ENCODE peak calls at places on chromosome 4, in seven cellular contexts. S is stomach, A is A549, Z is suprapubic skin, K is tibial nerve, L is ovary, H is transverse colon. W is an unnamed sample.

GRCh38 chr4:101020956-101021355 is 326.4 kb downstream of the PPP3CA start:
- DNase-seq in H (no peak), Z (no peak), S (no peak), K (no peak), L (no peak), A (peak; percentile 27), W (no peak)

GRCh38 chr4:117085185-117085701 is at the start of gene TRAM1L1:
- DNase-seq in A (peak; percentile 61), L (peak; percentile 37), K (no peak), S (peak; percentile 64), H (peak; percentile 40), Z (peak; percentile 78), W (peak; percentile 89)

GRCh38 chr4:158993895-158994294 is 109.0 kb upstream of the RAPGEF2 start:
- DNase-seq in A (no peak), L (no peak), K (no peak), Z (no peak), S (no peak), H (no peak), W (no peak)

GRCh38 chr4:173669460-173670179 is 139.6 kb upstream of the HAND2 start:
- DNase-seq in K (no peak), A (no peak), S (no peak), H (no peak), Z (no peak), L (no peak), W (no peak)

GRCh38 chr4:20265726-20266125 is 14.0 kb downstream of the SLIT2 start:
- DNase-seq in K (no peak), L (no peak), H (no peak), A (no peak), S (no peak), Z (no peak), W (no peak)

GRCh38 chr4:139641218-139641617 is 24.4 kb upstream of the MGST2 start:
- DNase-seq in Z (no peak), L (no peak), K (no peak), H (no peak), S (no peak), A (peak; percentile 83), W (no peak)

GRCh38 chr4:170729897-170730296 is 640.1 kb upstream of the AADAT start:
- DNase-seq in L (no peak), K (no peak), H (no peak), Z (no peak), A (no peak), S (no peak), W (no peak)

GRCh38 chr4:124415206-124415605 is 297.3 kb downstream of the ANKRD50 start:
- DNase-seq in H (no peak), A (no peak), S (no peak), Z (no peak), L (no peak), K (no peak), W (no peak)

GRCh38 chr4:101972791-101973190 is 182.3 kb downstream of the BANK1 start:
- DNase-seq in H (no peak), A (no peak), L (no peak), K (no peak), S (no peak), Z (no peak), W (no peak)

GRCh38 chr4:38381788-38382187 is 282.2 kb upstream of the KLF3 start:
- DNase-seq in L (peak; percentile 58), Z (no peak), A (no peak), H (no peak), K (no peak), S (no peak), W (no peak)

GRCh38 chr4:9765091-9765490 is 16.3 kb upstream of the DRD5 start:
- DNase-seq in Z (no peak), H (peak; percentile 44), S (peak; percentile 39), L (no peak), A (peak; percentile 6), K (no peak), W (peak; percentile 28)

GRCh38 chr4:11615601-11616000 is 186.9 kb upstream of the HS3ST1 start:
- DNase-seq in H (no peak), A (no peak), K (no peak), Z (no peak), S (no peak), L (no peak), W (no peak)

GRCh38 chr4:82814034-82814433 is 15.4 kb upstream of the SCD5 start:
- DNase-seq in K (no peak), A (no peak), S (no peak), L (no peak), H (no peak), Z (no peak), W (no peak)

GRCh38 chr4:41620594-41621256 is 82.8 kb downstream of the LIMCH1 start:
- DNase-seq in S (no peak), H (no peak), A (no peak), Z (no peak), L (no peak), K (no peak), W (no peak)

GRCh38 chr4:40672528-40673522 is 43.2 kb upstream of the RBM47 start:
- DNase-seq in A (peak; percentile 97), K (no peak), Z (no peak), H (no peak), L (no peak), S (no peak), W (peak; percentile 73)

GRCh38 chr4:141011799-141012377 is 121.4 kb downstream of the RNF150 start:
- DNase-seq in S (no peak), Z (peak; percentile 69), K (no peak), A (no peak), L (no peak), H (no peak), W (no peak)

GRCh38 chr4:103152381-103152780 is 45.8 kb downstream of the CENPE start:
- DNase-seq in S (no peak), L (no peak), K (no peak), H (no peak), Z (no peak), A (no peak), W (no peak)

GRCh38 chr4:19259920-19260319 is 991.8 kb upstream of the SLIT2 start:
- DNase-seq in S (no peak), Z (no peak), H (no peak), K (no peak), A (no peak), L (no peak), W (no peak)

GRCh38 chr4:56870927-56871326 is 36.8 kb upstream of the REST start:
- DNase-seq in Z (no peak), S (no peak), H (no peak), A (no peak), L (no peak), K (no peak), W (no peak)

GRCh38 chr4:24686866-24687672 is 102.7 kb upstream of the DHX15 start:
- DNase-seq in S (peak; percentile 66), L (no peak), K (peak; percentile 36), H (peak; percentile 66), Z (no peak), A (peak; percentile 27), W (no peak)

GRCh38 chr4:180598281-180598680 is 1644.9 kb upstream of the TENM3 start:
- DNase-seq in H (no peak), K (no peak), Z (no peak), A (no peak), S (no peak), L (no peak), W (no peak)

GRCh38 chr4:112086036-112086434 is 59.2 kb upstream of the FAM241A start:
- DNase-seq in S (no peak), A (no peak), H (no peak), L (no peak), Z (no peak), K (no peak), W (no peak)

GRCh38 chr4:108483077-108483476 is 137.3 kb upstream of the RPL34 start:
- DNase-seq in A (no peak), L (no peak), S (no peak), K (no peak), Z (no peak), H (no peak), W (no peak)

GRCh38 chr4:138588501-138588900 is 346.4 kb upstream of the SLC7A11 start:
- DNase-seq in L (no peak), K (no peak), A (no peak), Z (no peak), S (no peak), H (no peak), W (no peak)

GRCh38 chr4:113776016-113776415 is 14.5 kb upstream of the CAMK2D start:
- DNase-seq in L (no peak), S (no peak), K (no peak), Z (no peak), A (no peak), H (no peak), W (no peak)

GRCh38 chr4:85565761-85566480 is 91.0 kb downstream of the ARHGAP24 start:
- DNase-seq in S (no peak), Z (no peak), A (no peak), L (no peak), K (no peak), H (no peak), W (no peak)

GRCh38 chr4:139933541-139933940 is 220.4 kb downstream of the MAML3 start:
- DNase-seq in Z (no peak), A (peak; percentile 48), S (no peak), L (no peak), K (no peak), H (no peak), W (no peak)

GRCh38 chr4:64520393-64520792 is 111.1 kb upstream of the TECRL start:
- DNase-seq in L (no peak), S (no peak), A (no peak), K (no peak), H (no peak), Z (no peak), W (no peak)

GRCh38 chr4:154982187-154983047 is 201.3 kb downstream of the RBM46 start:
- DNase-seq in H (peak; percentile 56), A (peak; percentile 43), Z (no peak), K (peak; percentile 25), S (peak; percentile 74), L (peak; percentile 59), W (peak; percentile 60)

GRCh38 chr4:42654606-42655005 is 2.3 kb downstream of the ATP8A1 start:
- DNase-seq in S (no peak), L (peak; percentile 35), H (no peak), K (no peak), Z (no peak), A (no peak), W (peak; percentile 70)

GRCh38 chr4:93605163-93605562 is 223.4 kb upstream of the ATOH1 start:
- DNase-seq in A (no peak), H (no peak), S (no peak), K (no peak), L (no peak), Z (no peak), W (no peak)
- H3K4me3 ChIP-seq in A (no peak overlapping the region), H (no peak overlapping the region), S (no peak overlapping the region), K (no peak overlapping the region), L (no peak overlapping the region), Z (no peak overlapping the region), W (no peak overlapping the region)

GRCh38 chr4:98951710-98952109 is 22.8 kb upstream of the EIF4E start:
- DNase-seq in S (no peak), K (no peak), Z (no peak), L (no peak), A (no peak), H (no peak), W (no peak)
- TF ChIP-seq EP300 in S (no peak), K (no peak), Z (no peak), L (no peak), A (no peak), H (no peak), W (no peak)

GRCh38 chr4:3373468-3373867 is 68.3 kb upstream of the HGFAC start:
- DNase-seq in Z (no peak), H (no peak), S (no peak), K (no peak), L (no peak), A (no peak), W (no peak)
- H3K4me3 ChIP-seq in Z (no peak overlapping the region), H (no peak overlapping the region), S (no peak overlapping the region), K (no peak overlapping the region), L (no peak overlapping the region), A (no peak overlapping the region), W (no peak overlapping the region)

GRCh38 chr4:6761540-6762243 is 20.8 kb upstream of the KIAA0232 start:
- DNase-seq in S (no peak), K (no peak), A (no peak), Z (no peak), L (no peak), H (no peak), W (no peak)
- TF ChIP-seq EP300 in S (no peak), K (peak; percentile 75), A (no peak), Z (no peak), L (no peak), H (no peak), W (no peak)